ENCODE peak calls at places on chromosomes 5 and 9, in five cellular contexts. O is IMR-90, G is neuronal stem cell, A is mesenchymal stem cell, V is H9. U is an unnamed sample. For H3K4me1, the result is how much of the 10 kb centered on the place peaks cover.

GRCh38 chr9:131432050-131432449 is 38.2 kb downstream of the PRRC2B start:
- DNase-seq in O (no peak), G (no peak), A (no peak), V (no peak), U (no peak)

GRCh38 chr5:94698189-94698588 is 79.7 kb downstream of the SLF1 start:
- DNase-seq in O (no peak), G (no peak), A (no peak), V (no peak), U (peak)

GRCh38 chr9:94805585-94805984 is 79.1 kb downstream of the AOPEP start:
- DNase-seq in O (peak), G (no peak), A (peak), V (no peak), U (no peak)

GRCh38 chr5:31581498-31582099 is 49.5 kb downstream of the C5orf22 start:
- DNase-seq in O (peak), G (peak), A (peak), V (no peak), U (peak)

GRCh38 chr5:143613329-143613728 is 198.6 kb upstream of the HMHB1 start:
- DNase-seq in O (no peak), G (no peak), A (no peak), V (no peak), U (no peak)

GRCh38 chr9:89483592-89484474 is 14.1 kb downstream of the SEMA4D start:
- DNase-seq in O (no peak), G (no peak), A (no peak), V (peak), U (no peak)

GRCh38 chr9:136309101-136309801 is 5.4 kb upstream of the CCDC187 start:
- DNase-seq in O (no peak), G (no peak), A (no peak), V (no peak), U (no peak)

GRCh38 chr5:123174916-123175481 is 86.0 kb downstream of the PRDM6 start:
- DNase-seq in O (no peak), G (no peak), A (no peak), V (no peak), U (peak)

GRCh38 chr9:87342743-87343142 is 154.9 kb upstream of the DAPK1 start:
- DNase-seq in O (no peak), G (no peak), A (no peak), V (no peak), U (no peak)

GRCh38 chr9:129421371-129421770 is 199.5 kb downstream of the C9orf50 start:
- DNase-seq in O (no peak), G (no peak), A (no peak), V (no peak), U (no peak)

GRCh38 chr9:129422843-129423700 is 197.8 kb downstream of the C9orf50 start:
- DNase-seq in O (peak), G (no peak), A (peak), V (peak), U (no peak)

GRCh38 chr9:129419382-129419899 is 201.5 kb downstream of the C9orf50 start:
- DNase-seq in O (no peak), G (no peak), A (no peak), V (no peak), U (no peak)

GRCh38 chr9:129420721-129421120 is 200.2 kb downstream of the C9orf50 start:
- DNase-seq in O (no peak), G (no peak), A (no peak), V (no peak), U (no peak)

DNA sequence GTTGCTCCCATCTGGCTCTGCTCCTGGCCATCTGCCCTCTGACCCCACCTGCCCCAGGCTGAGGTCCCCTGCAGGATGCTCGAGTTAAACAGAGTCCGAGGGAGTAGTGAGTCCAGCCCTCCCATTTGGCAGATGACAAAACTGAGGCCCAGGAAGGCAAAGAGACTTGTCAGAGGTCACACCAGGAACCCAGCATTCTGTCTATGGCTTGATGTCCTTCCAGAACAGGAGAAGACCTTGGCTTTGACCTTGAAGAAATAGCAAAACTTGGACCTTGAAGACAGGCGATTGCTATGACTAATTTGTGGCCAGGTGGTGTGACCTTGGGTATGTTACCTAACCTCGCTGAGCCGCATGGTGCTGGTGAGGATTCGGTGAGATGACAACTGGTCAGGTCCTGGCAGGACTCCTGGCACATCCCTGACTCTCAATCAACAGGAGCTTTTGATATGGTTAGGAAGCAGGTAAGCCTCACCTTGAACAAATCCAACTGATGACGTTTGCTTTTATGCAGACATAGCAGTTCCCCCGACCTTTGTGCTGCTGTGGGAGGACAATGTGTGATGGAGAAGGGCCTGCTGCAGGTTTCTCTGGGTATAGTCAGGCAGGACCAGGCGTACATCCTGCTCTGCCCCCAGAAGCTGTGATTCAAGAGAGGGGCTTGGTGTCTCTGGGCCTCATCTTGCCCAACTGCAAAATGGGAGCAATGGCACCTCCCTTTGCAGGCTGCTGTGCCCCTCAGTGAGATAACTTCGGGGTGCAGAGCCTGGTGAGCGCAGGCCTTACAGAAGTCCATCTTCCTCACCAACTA is 198.7 kb downstream of the C9orf50 start:
- DNase-seq in O (no peak), G (no peak), A (no peak), V (no peak), U (no peak)
- H2AK5ac ChIP-seq in O (peak), G (peak), A (no peak), V (no peak), U (no peak)

DNA sequence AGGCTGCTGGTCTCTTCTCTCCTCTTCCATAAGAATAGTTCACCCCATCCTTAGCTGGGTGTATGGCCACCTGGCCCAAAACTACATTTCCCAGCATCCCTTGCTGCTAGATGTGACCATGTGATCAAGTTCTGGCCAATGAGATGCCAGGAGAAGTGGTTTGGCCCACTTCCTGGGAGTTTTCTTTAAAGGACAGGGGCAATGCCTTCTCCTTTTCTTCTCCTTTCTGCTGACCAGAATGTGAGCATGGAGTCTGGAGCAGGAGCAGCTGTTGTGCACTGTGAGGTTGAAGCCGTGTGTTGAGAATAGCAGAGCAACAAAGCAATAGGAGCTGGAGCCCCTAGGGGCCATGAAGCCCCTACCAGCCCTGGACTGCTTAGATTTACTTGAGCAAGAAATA is 36.8 kb downstream of the C9orf50 start:
- DNase-seq in O (peak), G (no peak), A (peak), V (peak), U (peak)
- H3K4me1 ChIP-seq in O (under half), G (under half), A (under half), V (under half), U (under half)

GRCh38 chr5:81850494-81850893 is 99.6 kb upstream of the SSBP2 start:
- DNase-seq in O (peak), G (no peak), A (no peak), V (no peak), U (peak)
- H2BK15ac ChIP-seq in O (peak), G (peak), A (peak), V (no peak), U (no peak)

DNA sequence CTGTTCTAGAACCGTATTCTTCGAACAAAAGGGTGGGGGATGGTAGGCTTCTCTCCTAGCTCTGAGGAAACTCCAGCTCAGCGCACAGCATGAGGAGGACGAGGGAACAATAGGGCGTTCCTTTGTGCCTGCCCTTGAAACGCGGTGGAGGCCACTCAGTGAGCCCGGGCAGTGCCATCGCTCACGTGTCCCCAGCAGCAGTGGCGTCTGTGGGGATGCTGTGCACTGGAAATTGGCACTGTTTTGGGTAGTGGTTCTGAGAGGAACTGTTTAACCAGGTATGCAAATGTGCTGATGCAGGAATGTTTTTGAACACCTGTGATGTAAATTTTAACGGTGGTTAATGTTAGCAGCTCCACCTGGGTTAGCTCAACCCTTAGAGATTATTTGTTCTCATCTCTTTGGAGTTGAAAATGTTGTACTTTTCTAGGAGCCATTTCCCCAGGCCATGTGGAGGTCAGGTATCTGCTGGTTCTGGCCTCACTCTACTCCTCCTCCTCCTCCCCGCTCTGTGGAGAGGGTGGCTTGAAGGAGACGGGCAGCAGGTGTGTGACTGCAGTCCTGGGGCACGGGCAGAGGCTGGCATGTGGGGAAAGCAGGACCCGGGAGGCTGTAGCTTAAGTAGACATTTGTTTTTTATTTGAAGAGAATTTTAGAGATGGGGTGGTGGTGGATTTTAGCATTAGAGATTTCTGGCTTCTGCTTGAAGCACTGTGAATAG is 48.3 kb downstream of the EHMT1 start:
- DNase-seq in O (no peak), G (peak), A (no peak), V (peak), U (peak)
- H2AK5ac ChIP-seq in O (no peak), G (peak), A (no peak), V (no peak), U (peak)